ENCODE peak calls at places on chromosomes 3 and 15, in ten cellular contexts. One of them, this sample, is unnamed. For H3K36me3, the result is how much of the 10 kb centered on the place peaks cover.

GRCh38 chr3:128282392-128283196 is 129.3 kb downstream of the EEFSEC start:
- DNase-seq in fibroblast of lung: peak
- DNase-seq in NT2/D1: no peak
- DNase-seq in pancreas: peak
- DNase-seq in Karpas-422: no peak
- DNase-seq in breast epithelium: peak
- DNase-seq in adrenal gland: peak
- DNase-seq in IMR-90: peak
- DNase-seq in transverse colon: peak
- DNase-seq in GM23338: peak
- DNase-seq in this sample: no peak

GRCh38 chr3:4507010-4507596 is 14.0 kb downstream of the ITPR1 start:
- DNase-seq in fibroblast of lung: peak
- DNase-seq in NT2/D1: no peak
- DNase-seq in pancreas: no peak
- DNase-seq in Karpas-422: no peak
- DNase-seq in breast epithelium: no peak
- DNase-seq in adrenal gland: no peak
- DNase-seq in IMR-90: peak
- DNase-seq in transverse colon: no peak
- DNase-seq in GM23338: no peak
- DNase-seq in this sample: no peak

GRCh38 chr3:28576590-28577220 is 228.1 kb upstream of the AZI2 start:
- DNase-seq in fibroblast of lung: no peak
- DNase-seq in NT2/D1: no peak
- DNase-seq in pancreas: no peak
- DNase-seq in Karpas-422: no peak
- DNase-seq in breast epithelium: no peak
- DNase-seq in adrenal gland: no peak
- DNase-seq in IMR-90: no peak
- DNase-seq in transverse colon: no peak
- DNase-seq in GM23338: peak
- DNase-seq in this sample: no peak

GRCh38 chr3:2098398-2099027 is at the start of gene CNTN4:
- DNase-seq in fibroblast of lung: no peak
- DNase-seq in NT2/D1: peak
- DNase-seq in pancreas: peak
- DNase-seq in Karpas-422: no peak
- DNase-seq in breast epithelium: peak
- DNase-seq in adrenal gland: no peak
- DNase-seq in IMR-90: no peak
- DNase-seq in transverse colon: peak
- DNase-seq in GM23338: peak
- DNase-seq in this sample: peak

GRCh38 chr15:58513681-58514336 is 82.0 kb downstream of the LIPC start:
- DNase-seq in fibroblast of lung: no peak
- DNase-seq in NT2/D1: no peak
- DNase-seq in pancreas: no peak
- DNase-seq in Karpas-422: no peak
- DNase-seq in breast epithelium: no peak
- DNase-seq in adrenal gland: no peak
- DNase-seq in IMR-90: no peak
- DNase-seq in transverse colon: no peak
- DNase-seq in GM23338: no peak
- DNase-seq in this sample: no peak

GRCh38 chr3:23650371-23651140 is 155.2 kb upstream of the UBE2E1 start:
- DNase-seq in fibroblast of lung: peak
- DNase-seq in NT2/D1: no peak
- DNase-seq in pancreas: no peak
- DNase-seq in Karpas-422: no peak
- DNase-seq in breast epithelium: no peak
- DNase-seq in adrenal gland: no peak
- DNase-seq in IMR-90: peak
- DNase-seq in transverse colon: no peak
- DNase-seq in GM23338: no peak
- DNase-seq in this sample: no peak

GRCh38 chr15:83928392-83928734 is 274.4 kb downstream of the ADAMTSL3 start:
- DNase-seq in fibroblast of lung: no peak
- DNase-seq in NT2/D1: no peak
- DNase-seq in pancreas: no peak
- DNase-seq in Karpas-422: no peak
- DNase-seq in breast epithelium: no peak
- DNase-seq in adrenal gland: no peak
- DNase-seq in IMR-90: no peak
- DNase-seq in transverse colon: no peak
- DNase-seq in GM23338: no peak
- DNase-seq in this sample: no peak

GRCh38 chr3:190076601-190077444 is 43.9 kb downstream of the P3H2 start:
- DNase-seq in fibroblast of lung: peak
- DNase-seq in NT2/D1: peak
- DNase-seq in pancreas: peak
- DNase-seq in Karpas-422: no peak
- DNase-seq in breast epithelium: no peak
- DNase-seq in adrenal gland: peak
- DNase-seq in IMR-90: peak
- DNase-seq in transverse colon: no peak
- DNase-seq in GM23338: peak
- DNase-seq in this sample: peak

GRCh38 chr3:183253961-183254815 is 1.1 kb downstream of the B3GNT5 start:
- DNase-seq in fibroblast of lung: no peak
- DNase-seq in NT2/D1: no peak
- DNase-seq in pancreas: peak
- DNase-seq in Karpas-422: no peak
- DNase-seq in breast epithelium: no peak
- DNase-seq in adrenal gland: no peak
- DNase-seq in IMR-90: peak
- DNase-seq in transverse colon: peak
- DNase-seq in GM23338: peak
- DNase-seq in this sample: no peak

GRCh38 chr3:127612966-127613365 is 14.8 kb downstream of the MCM2 start:
- DNase-seq in fibroblast of lung: no peak
- DNase-seq in NT2/D1: no peak
- DNase-seq in pancreas: no peak
- DNase-seq in Karpas-422: no peak
- DNase-seq in breast epithelium: no peak
- DNase-seq in adrenal gland: no peak
- DNase-seq in IMR-90: no peak
- DNase-seq in transverse colon: no peak
- DNase-seq in GM23338: no peak
- DNase-seq in this sample: no peak

GRCh38 chr15:38216763-38217162 is 35.9 kb upstream of the SPRED1 start:
- DNase-seq in fibroblast of lung: no peak
- DNase-seq in NT2/D1: no peak
- DNase-seq in pancreas: no peak
- DNase-seq in Karpas-422: peak
- DNase-seq in breast epithelium: no peak
- DNase-seq in adrenal gland: no peak
- DNase-seq in IMR-90: peak
- DNase-seq in transverse colon: no peak
- DNase-seq in GM23338: no peak
- DNase-seq in this sample: no peak

GRCh38 chr3:8885806-8886205 is 77.5 kb downstream of the RAD18 start:
- DNase-seq in fibroblast of lung: peak
- DNase-seq in NT2/D1: no peak
- DNase-seq in pancreas: no peak
- DNase-seq in Karpas-422: no peak
- DNase-seq in breast epithelium: no peak
- DNase-seq in adrenal gland: no peak
- DNase-seq in IMR-90: peak
- DNase-seq in transverse colon: no peak
- DNase-seq in GM23338: no peak
- DNase-seq in this sample: no peak
- H3K36me3 ChIP-seq in fibroblast of lung: under half
- H3K36me3 ChIP-seq in NT2/D1: under half
- H3K36me3 ChIP-seq in pancreas: under half
- H3K36me3 ChIP-seq in Karpas-422: half or more
- H3K36me3 ChIP-seq in breast epithelium: under half
- H3K36me3 ChIP-seq in adrenal gland: under half
- H3K36me3 ChIP-seq in IMR-90: under half
- H3K36me3 ChIP-seq in transverse colon: under half
- H3K36me3 ChIP-seq in GM23338: under half
- H3K36me3 ChIP-seq in this sample: under half

GRCh38 chr3:43059456-43059855 is 46.4 kb downstream of the POMGNT2 start:
- DNase-seq in fibroblast of lung: no peak
- DNase-seq in NT2/D1: no peak
- DNase-seq in pancreas: no peak
- DNase-seq in Karpas-422: no peak
- DNase-seq in breast epithelium: no peak
- DNase-seq in adrenal gland: no peak
- DNase-seq in IMR-90: no peak
- DNase-seq in transverse colon: no peak
- DNase-seq in GM23338: no peak
- DNase-seq in this sample: no peak

GRCh38 chr3:43055806-43056770 is 49.8 kb downstream of the POMGNT2 start:
- DNase-seq in fibroblast of lung: no peak
- DNase-seq in NT2/D1: no peak
- DNase-seq in pancreas: no peak
- DNase-seq in Karpas-422: no peak
- DNase-seq in breast epithelium: no peak
- DNase-seq in adrenal gland: no peak
- DNase-seq in IMR-90: no peak
- DNase-seq in transverse colon: no peak
- DNase-seq in GM23338: no peak
- DNase-seq in this sample: no peak

GRCh38 chr3:43054754-43055153 is 51.1 kb downstream of the POMGNT2 start:
- DNase-seq in fibroblast of lung: no peak
- DNase-seq in NT2/D1: no peak
- DNase-seq in pancreas: no peak
- DNase-seq in Karpas-422: no peak
- DNase-seq in breast epithelium: no peak
- DNase-seq in adrenal gland: no peak
- DNase-seq in IMR-90: no peak
- DNase-seq in transverse colon: no peak
- DNase-seq in GM23338: no peak
- DNase-seq in this sample: no peak

GRCh38 chr3:43053291-43053690 is 52.6 kb downstream of the POMGNT2 start:
- DNase-seq in fibroblast of lung: no peak
- DNase-seq in NT2/D1: no peak
- DNase-seq in pancreas: no peak
- DNase-seq in Karpas-422: no peak
- DNase-seq in breast epithelium: no peak
- DNase-seq in adrenal gland: no peak
- DNase-seq in IMR-90: no peak
- DNase-seq in transverse colon: no peak
- DNase-seq in GM23338: no peak
- DNase-seq in this sample: no peak

GRCh38 chr3:43055393-43055792 is 50.5 kb downstream of the POMGNT2 start:
- DNase-seq in fibroblast of lung: no peak
- DNase-seq in NT2/D1: no peak
- DNase-seq in pancreas: no peak
- DNase-seq in Karpas-422: no peak
- DNase-seq in breast epithelium: no peak
- DNase-seq in adrenal gland: no peak
- DNase-seq in IMR-90: no peak
- DNase-seq in transverse colon: no peak
- DNase-seq in GM23338: no peak
- DNase-seq in this sample: no peak
- H3K36me3 ChIP-seq in fibroblast of lung: under half
- H3K36me3 ChIP-seq in NT2/D1: under half
- H3K36me3 ChIP-seq in pancreas: under half
- H3K36me3 ChIP-seq in Karpas-422: under half
- H3K36me3 ChIP-seq in breast epithelium: under half
- H3K36me3 ChIP-seq in adrenal gland: under half
- H3K36me3 ChIP-seq in IMR-90: under half
- H3K36me3 ChIP-seq in transverse colon: under half
- H3K36me3 ChIP-seq in GM23338: under half
- H3K36me3 ChIP-seq in this sample: under half

GRCh38 chr3:136836511-136837156 is 17.7 kb downstream of the SLC35G2 start:
- DNase-seq in fibroblast of lung: no peak
- DNase-seq in NT2/D1: no peak
- DNase-seq in pancreas: no peak
- DNase-seq in Karpas-422: no peak
- DNase-seq in breast epithelium: no peak
- DNase-seq in adrenal gland: no peak
- DNase-seq in IMR-90: no peak
- DNase-seq in transverse colon: no peak
- DNase-seq in GM23338: no peak
- DNase-seq in this sample: no peak

GRCh38 chr3:136838641-136839555 is 20.0 kb downstream of the SLC35G2 start:
- DNase-seq in fibroblast of lung: peak
- DNase-seq in NT2/D1: no peak
- DNase-seq in pancreas: no peak
- DNase-seq in Karpas-422: peak
- DNase-seq in breast epithelium: no peak
- DNase-seq in adrenal gland: no peak
- DNase-seq in IMR-90: peak
- DNase-seq in transverse colon: no peak
- DNase-seq in GM23338: no peak
- DNase-seq in this sample: no peak

GRCh38 chr3:136835079-136835816 is 16.3 kb downstream of the SLC35G2 start:
- DNase-seq in fibroblast of lung: peak
- DNase-seq in NT2/D1: no peak
- DNase-seq in pancreas: no peak
- DNase-seq in Karpas-422: no peak
- DNase-seq in breast epithelium: no peak
- DNase-seq in adrenal gland: no peak
- DNase-seq in IMR-90: no peak
- DNase-seq in transverse colon: no peak
- DNase-seq in GM23338: no peak
- DNase-seq in this sample: no peak

GRCh38 chr3:136839556-136839931 is 20.6 kb downstream of the SLC35G2 start:
- DNase-seq in fibroblast of lung: no peak
- DNase-seq in NT2/D1: no peak
- DNase-seq in pancreas: no peak
- DNase-seq in Karpas-422: no peak
- DNase-seq in breast epithelium: no peak
- DNase-seq in adrenal gland: no peak
- DNase-seq in IMR-90: no peak
- DNase-seq in transverse colon: no peak
- DNase-seq in GM23338: no peak
- DNase-seq in this sample: no peak

GRCh38 chr3:136835817-136836510 is 17.0 kb downstream of the SLC35G2 start:
- DNase-seq in fibroblast of lung: peak
- DNase-seq in NT2/D1: no peak
- DNase-seq in pancreas: no peak
- DNase-seq in Karpas-422: no peak
- DNase-seq in breast epithelium: no peak
- DNase-seq in adrenal gland: no peak
- DNase-seq in IMR-90: peak
- DNase-seq in transverse colon: no peak
- DNase-seq in GM23338: no peak
- DNase-seq in this sample: no peak
- H3K36me3 ChIP-seq in fibroblast of lung: under half
- H3K36me3 ChIP-seq in NT2/D1: under half
- H3K36me3 ChIP-seq in pancreas: under half
- H3K36me3 ChIP-seq in Karpas-422: under half
- H3K36me3 ChIP-seq in breast epithelium: under half
- H3K36me3 ChIP-seq in adrenal gland: under half
- H3K36me3 ChIP-seq in IMR-90: under half
- H3K36me3 ChIP-seq in transverse colon: under half
- H3K36me3 ChIP-seq in GM23338: under half
- H3K36me3 ChIP-seq in this sample: under half

DNA sequence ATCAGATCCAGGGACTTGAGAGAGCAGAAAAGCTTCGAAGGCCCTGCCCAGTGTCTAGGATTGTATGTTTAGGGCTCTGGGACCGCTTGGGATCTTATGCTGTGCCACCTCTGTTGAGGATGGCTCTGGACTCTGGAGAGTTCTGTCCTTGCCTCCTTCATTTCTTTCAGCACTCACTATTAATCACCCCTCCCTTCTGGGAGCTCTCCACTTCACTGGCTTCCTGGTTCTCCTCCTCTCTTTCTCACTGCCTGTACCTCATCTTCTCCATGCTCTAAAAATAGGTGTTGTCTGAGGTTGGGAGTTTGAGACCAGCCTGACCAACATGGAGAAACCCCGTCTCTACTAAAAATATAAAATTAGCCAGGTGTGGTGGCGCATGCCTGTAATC is 17.3 kb downstream of the MAPKBP1 start:
- DNase-seq in fibroblast of lung: no peak
- DNase-seq in NT2/D1: no peak
- DNase-seq in pancreas: no peak
- DNase-seq in Karpas-422: no peak
- DNase-seq in breast epithelium: no peak
- DNase-seq in adrenal gland: no peak
- DNase-seq in IMR-90: no peak
- DNase-seq in transverse colon: no peak
- DNase-seq in GM23338: no peak
- DNase-seq in this sample: no peak
- H3K36me3 ChIP-seq in fibroblast of lung: under half
- H3K36me3 ChIP-seq in NT2/D1: under half
- H3K36me3 ChIP-seq in pancreas: under half
- H3K36me3 ChIP-seq in Karpas-422: under half
- H3K36me3 ChIP-seq in breast epithelium: under half
- H3K36me3 ChIP-seq in adrenal gland: under half
- H3K36me3 ChIP-seq in IMR-90: under half
- H3K36me3 ChIP-seq in transverse colon: under half
- H3K36me3 ChIP-seq in GM23338: under half
- H3K36me3 ChIP-seq in this sample: under half

This sample was measured in ascending aorta.